ENCODE peak calls at places on chromosomes 6 and 20, in four cellular contexts. L, F, V and T are unnamed samples.

GRCh38 chr20:19047040-19047950 is 165.1 kb upstream of the SLC24A3 start:
- DNase-seq in L (no peak), F (no peak), V (no peak), T (no peak)

GRCh38 chr20:24718696-24719095 is 230.4 kb upstream of the CST7 start:
- DNase-seq in L (no peak), F (no peak), V (no peak), T (no peak)

GRCh38 chr20:10924628-10925266 is 250.9 kb upstream of the JAG1 start:
- DNase-seq in L (no peak), F (no peak), V (no peak), T (no peak)

GRCh38 chr6:139473731-139474130 is 99.3 kb upstream of the CITED2 start:
- DNase-seq in L (no peak), F (no peak), V (no peak), T (no peak)

GRCh38 chr20:43590036-43590391 is 723 bp upstream of the IFT52 start:
- DNase-seq in L (no peak), F (no peak), V (peak; percentile 30), T (peak; percentile 47)

GRCh38 chr6:31214516-31214915 is 44.0 kb upstream of the POU5F1 start:
- DNase-seq in L (no peak), F (no peak), V (no peak), T (no peak)

GRCh38 chr20:37240337-37241055 is 21.1 kb downstream of the GHRH start:
- DNase-seq in L (no peak), F (no peak), V (no peak), T (no peak)

GRCh38 chr6:85063611-85064010 is 299.2 kb upstream of the TBX18 start:
- DNase-seq in L (no peak), F (no peak), V (no peak), T (no peak)

GRCh38 chr6:145814501-145815350 is at the start of gene FBXO30:
- DNase-seq in L (peak; percentile 95), F (peak; percentile 64), V (peak; percentile 84), T (peak; percentile 90)

GRCh38 chr6:104559435-104560202 is 300.1 kb downstream of the HACE1 start:
- DNase-seq in L (no peak), F (no peak), V (no peak), T (no peak)

GRCh38 chr6:37036146-37036545 is 30.7 kb downstream of the FGD2 start:
- DNase-seq in L (no peak), F (no peak), V (no peak), T (peak; percentile 50)

GRCh38 chr6:3443221-3443515 is 13.7 kb downstream of the SLC22A23 start:
- DNase-seq in L (no peak), F (no peak), V (no peak), T (no peak)

GRCh38 chr6:150448221-150448620 is 79.4 kb downstream of the IYD start:
- DNase-seq in L (no peak), F (no peak), V (no peak), T (no peak)

GRCh38 chr6:146905313-146905712 is 298.9 kb upstream of the STXBP5 start:
- DNase-seq in L (no peak), F (no peak), V (peak; percentile 15), T (no peak)
- TF ChIP-seq CREB1 in L (no peak), F (no peak), V (no peak), T (no peak)

GRCh38 chr20:45374101-45374467 is 4.0 kb downstream of the TP53TG5 start:
- DNase-seq in L (no peak), F (no peak), V (no peak), T (no peak)

GRCh38 chr20:45372646-45373352 is 5.3 kb downstream of the TP53TG5 start:
- DNase-seq in L (no peak), F (no peak), V (no peak), T (peak; percentile 72)

GRCh38 chr20:45374966-45375365 is 3.2 kb downstream of the TP53TG5 start:
- DNase-seq in L (no peak), F (no peak), V (no peak), T (no peak)

GRCh38 chr20:45372241-45372640 is 5.9 kb downstream of the TP53TG5 start:
- DNase-seq in L (no peak), F (no peak), V (no peak), T (no peak)

DNA sequence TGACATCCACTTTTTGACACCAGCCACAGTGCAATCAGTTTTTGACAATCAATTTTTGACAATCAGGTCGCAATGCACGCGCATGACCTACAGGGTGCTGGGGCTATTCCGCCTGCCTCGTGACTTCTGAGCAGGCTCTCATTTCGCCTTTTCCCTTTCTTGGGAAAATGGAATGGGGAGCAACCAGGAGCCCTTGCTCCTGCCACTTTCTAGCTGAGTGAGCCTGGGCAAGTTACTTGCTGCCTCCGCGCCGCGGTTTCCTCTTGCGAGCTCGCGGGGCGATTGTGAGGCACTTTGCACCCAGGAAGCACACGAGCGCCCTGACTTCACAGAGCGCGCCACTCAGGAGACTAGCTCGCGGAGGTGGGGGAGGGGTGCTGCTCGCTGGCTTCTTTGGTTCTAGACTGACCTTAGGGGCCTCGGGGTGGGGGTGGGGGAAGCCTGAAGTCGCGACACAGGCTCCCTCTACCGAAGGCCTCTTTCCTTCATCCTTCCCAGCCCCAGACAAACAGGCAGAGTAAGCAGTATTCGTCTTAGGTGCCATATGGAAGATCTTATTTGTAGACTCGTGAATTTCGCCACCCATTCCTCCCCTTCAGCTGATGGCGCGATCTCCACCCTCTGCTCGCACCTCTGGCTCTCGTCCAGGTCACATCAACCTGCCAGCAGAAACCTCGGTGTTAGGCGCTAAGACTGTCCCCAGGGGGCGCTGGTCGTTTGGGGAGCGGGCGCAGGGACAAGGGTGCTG is 4.6 kb downstream of the TP53TG5 start:
- DNase-seq in L (peak; percentile 84), F (no peak), V (peak; percentile 83), T (peak; percentile 94)
- TF ChIP-seq REST in L (no peak), F (no peak), V (no peak), T (no peak)

DNA sequence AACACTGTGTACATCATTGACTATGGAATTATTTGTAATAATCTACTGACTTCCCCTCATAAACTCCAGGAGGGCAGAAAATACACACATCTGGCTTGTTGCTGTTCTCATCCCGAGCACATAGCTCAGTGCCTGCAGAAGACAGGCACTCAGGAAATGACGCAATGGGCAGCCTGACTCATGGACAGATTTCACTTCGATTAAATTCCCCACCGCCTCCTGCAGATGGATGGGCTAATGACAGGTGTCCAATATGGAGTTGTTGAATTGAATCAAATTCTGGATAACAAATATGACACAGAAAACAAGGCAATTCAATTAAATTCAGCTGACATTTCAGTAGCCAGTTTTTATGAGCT is 9.1 kb downstream of the ANKRD60 start:
- DNase-seq in L (no peak), F (no peak), V (no peak), T (no peak)
- H3K27ac ChIP-seq in L (no peak overlapping the region), F (no peak overlapping the region), V (no peak overlapping the region), T (no peak overlapping the region)

GRCh38 chr20:63508072-63508768 is 9.3 kb upstream of the EEF1A2 start:
- DNase-seq in L (no peak), F (no peak), V (no peak), T (no peak)
- TF ChIP-seq CREB1 in L (no peak), F (no peak), V (no peak), T (no peak)